ENCODE peak calls at places on chromosomes 3 and 15, in four cellular contexts. U is cardiac muscle cell, Y is neural progenitor cell, J is stomach. N is an unnamed sample.
A peak's percentile ranks its signal among the peaks of the same experiment; 100 is the strongest.

GRCh38 chr15:26449296-26449695 is 323.6 kb downstream of the GABRB3 start:
- DNase-seq in U (no peak), Y (no peak), J (no peak), N (no peak)

GRCh38 chr15:40821195-40821594 is 7.3 kb downstream of the PPP1R14D start:
- DNase-seq in U (no peak), Y (no peak), J (no peak), N (no peak)

GRCh38 chr3:62615258-62615840 is 242.0 kb upstream of the FEZF2 start:
- DNase-seq in U (no peak), Y (no peak), J (no peak), N (no peak)

GRCh38 chr3:18062289-18063025 is 320.0 kb upstream of the TBC1D5 start:
- DNase-seq in U (no peak), Y (no peak), J (no peak), N (no peak)

GRCh38 chr15:97984157-97984556 is 23.7 kb downstream of the ARRDC4 start:
- DNase-seq in U (no peak), Y (no peak), J (no peak), N (no peak)

GRCh38 chr3:187031934-187032333 is 101.6 kb downstream of the ST6GAL1 start:
- DNase-seq in U (no peak), Y (no peak), J (no peak), N (no peak)

GRCh38 chr3:10395671-10396070 is 74.8 kb upstream of the SEC13 start:
- DNase-seq in U (no peak), Y (no peak), J (no peak), N (no peak)

GRCh38 chr3:53134631-53135232 is 4.5 kb upstream of the RFT1 start:
- DNase-seq in U (peak; percentile 83), Y (peak; percentile 81), J (peak; percentile 94), N (peak; percentile 58)

GRCh38 chr15:65329991-65330735 is 25.7 kb downstream of the RNU5B-1 start:
- DNase-seq in U (no peak), Y (no peak), J (no peak), N (no peak)

GRCh38 chr3:10918011-10918410 is 74.5 kb upstream of the SLC6A1 start:
- DNase-seq in U (no peak), Y (no peak), J (no peak), N (no peak)

GRCh38 chr15:58495836-58496501 is 64.2 kb downstream of the LIPC start:
- DNase-seq in U (no peak), Y (no peak), J (no peak), N (no peak)

GRCh38 chr3:170055209-170055608 is 17.4 kb downstream of the GPR160 start:
- DNase-seq in U (no peak), Y (no peak), J (no peak), N (no peak)

GRCh38 chr3:1179116-1179515 is 86.3 kb downstream of the CNTN6 start:
- DNase-seq in U (peak; percentile 14), Y (no peak), J (no peak), N (no peak)

GRCh38 chr3:14279706-14280061 is 101.1 kb downstream of the LSM3 start:
- DNase-seq in U (no peak), Y (no peak), J (no peak), N (no peak)

GRCh38 chr15:82851981-82852511 is 42.6 kb downstream of the WHAMM start:
- DNase-seq in U (no peak), Y (peak; percentile 31), J (peak; percentile 16), N (no peak)

GRCh38 chr15:68277131-68277604 is 377 bp upstream of the FEM1B start:
- DNase-seq in U (peak; percentile 78), Y (peak; percentile 81), J (no peak), N (no peak)

GRCh38 chr3:189677667-189678066 is 46.5 kb downstream of the TP63 start:
- DNase-seq in U (no peak), Y (no peak), J (no peak), N (no peak)

GRCh38 chr3:88031543-88032148 is 27.2 kb downstream of the CGGBP1 start:
- DNase-seq in U (peak; percentile 39), Y (no peak), J (no peak), N (peak; percentile 77)

GRCh38 chr3:101992861-101993260 is 143.5 kb downstream of the NFKBIZ start:
- DNase-seq in U (peak; percentile 56), Y (no peak), J (no peak), N (no peak)

DNA sequence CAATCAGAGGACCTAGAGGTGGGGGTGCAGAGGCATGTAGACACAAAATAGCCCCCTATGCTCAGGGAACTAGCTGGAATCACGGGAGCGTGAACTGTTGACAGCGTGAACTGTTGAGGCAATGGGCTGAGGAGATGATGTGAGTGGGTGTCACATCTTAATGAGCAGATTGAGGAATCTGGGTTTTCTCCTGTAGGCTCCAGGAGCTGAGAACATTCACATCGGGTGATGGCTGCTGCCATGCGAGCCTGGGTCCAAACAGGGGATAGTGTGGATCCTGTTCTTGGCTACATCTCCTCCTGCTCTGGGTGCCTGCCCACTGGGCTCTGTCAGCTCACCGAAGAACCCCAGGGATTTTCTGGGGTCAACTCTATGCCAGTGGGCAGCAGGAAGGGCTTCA is 2.1 kb downstream of the LARP6 start:
- DNase-seq in U (no peak), Y (no peak), J (no peak), N (no peak)
- H3K4me3 ChIP-seq in U (no peak overlapping the region), Y (no peak overlapping the region), J (peak overlapping the region; percentile 75), N (no peak overlapping the region)

DNA sequence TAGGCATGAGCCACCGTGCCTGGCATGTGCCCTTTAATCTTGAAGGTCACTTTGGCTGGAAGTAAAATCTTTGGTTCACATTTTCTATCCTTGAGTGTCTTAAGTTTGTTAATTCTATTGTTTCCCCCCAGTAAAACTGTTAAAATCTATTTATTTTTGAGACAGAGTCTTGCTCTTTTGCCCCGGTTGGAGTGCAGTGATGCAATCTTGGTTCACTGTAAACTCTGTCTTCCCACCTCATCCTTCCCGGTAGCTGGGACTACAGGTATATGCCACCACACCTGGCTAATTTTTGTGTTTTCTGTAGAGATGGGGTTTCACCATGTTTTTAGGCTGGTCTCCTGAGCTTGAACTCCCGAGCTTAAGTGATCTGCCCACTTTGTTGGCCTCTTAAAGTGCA is 7.7 kb downstream of the PPP4R2 start:
- DNase-seq in U (no peak), Y (no peak), J (no peak), N (no peak)
- H3K36me3 ChIP-seq in U (peaks cover 9% of the 10 kb centered on the region), Y (peaks cover 31% of the 10 kb centered on the region), J (peaks cover 32% of the 10 kb centered on the region), N (peaks cover 1% of the 10 kb centered on the region)

GRCh38 chr3:190909908-190910307 is 47.4 kb upstream of the GMNC start:
- DNase-seq in U (no peak), Y (no peak), J (no peak), N (no peak)

GRCh38 chr3:190912736-190913135 is 50.2 kb upstream of the GMNC start:
- DNase-seq in U (no peak), Y (no peak), J (no peak), N (no peak)

GRCh38 chr3:190911382-190911781 is 48.9 kb upstream of the GMNC start:
- DNase-seq in U (no peak), Y (peak; percentile 70), J (no peak), N (no peak)
- H3K4me3 ChIP-seq in U (no peak overlapping the region), Y (no peak overlapping the region), J (no peak overlapping the region), N (no peak overlapping the region)

GRCh38 chr3:129166579-129167332 is 5.9 kb upstream of the ISY1 start:
- DNase-seq in U (no peak), Y (no peak), J (no peak), N (no peak)
- H3K36me3 ChIP-seq in U (peaks cover 40% of the 10 kb centered on the region), Y (peaks cover 37% of the 10 kb centered on the region), J (peaks cover 74% of the 10 kb centered on the region), N (peaks cover 28% of the 10 kb centered on the region)

GRCh38 chr3:148604270-148605085 is 93.2 kb upstream of the AGTR1 start:
- DNase-seq in U (peak; percentile 9), Y (no peak), J (no peak), N (no peak)
- H3K4me3 ChIP-seq in U (no peak overlapping the region), Y (no peak overlapping the region), J (no peak overlapping the region), N (no peak overlapping the region)

GRCh38 chr3:197758512-197758911 is 8.8 kb downstream of the FYTTD1 start:
- DNase-seq in U (no peak), Y (no peak), J (no peak), N (no peak)
- H3K36me3 ChIP-seq in U (peaks cover 22% of the 10 kb centered on the region), Y (peaks cover 7% of the 10 kb centered on the region), J (peaks cover 46% of the 10 kb centered on the region), N (peaks cover 4% of the 10 kb centered on the region)

GRCh38 chr15:63121382-63122001 is at the start of gene LACTB:
- DNase-seq in U (peak; percentile 95), Y (peak; percentile 95), J (peak; percentile 89), N (peak; percentile 84)
- H3K4me3 ChIP-seq in U (peak within 1 kb of the TSS; percentile 94), Y (peak within 1 kb of the TSS; percentile 86), J (peak within 1 kb of the TSS; percentile 88), N (peak within 1 kb of the TSS; percentile 88)

N was measured in endothelial cell of umbilical vein.